ENCODE peak calls at places on chromosomes 3 and 15, in six cellular contexts. One of them, this sample, is unnamed.

GRCh38 chr15:84755736-84756527 is 7.5 kb downstream of the ZNF592 start:
- DNase-seq in NCI-H1092: no peak
- DNase-seq in CD8-positive, alpha-beta memory T cell: no peak
- DNase-seq in AG08396: no peak
- DNase-seq in PC-3: no peak
- DNase-seq in right lobe of liver: peak
- DNase-seq in this sample: no peak

GRCh38 chr15:52575072-52575471 is 6.2 kb upstream of the ARPP19 start:
- DNase-seq in AG08396: no peak
- DNase-seq in PC-3: no peak
- DNase-seq in right lobe of liver: no peak
- DNase-seq in CD8-positive, alpha-beta memory T cell: no peak
- DNase-seq in NCI-H1092: no peak
- DNase-seq in this sample: no peak

GRCh38 chr3:184338538-184338945 is 1.1 kb downstream of the FAM131A start:
- DNase-seq in right lobe of liver: peak
- DNase-seq in NCI-H1092: peak
- DNase-seq in CD8-positive, alpha-beta memory T cell: no peak
- DNase-seq in PC-3: no peak
- DNase-seq in AG08396: peak
- DNase-seq in this sample: no peak

GRCh38 chr3:29185706-29186105 is 95.2 kb upstream of the RBMS3 start:
- DNase-seq in right lobe of liver: no peak
- DNase-seq in AG08396: no peak
- DNase-seq in NCI-H1092: no peak
- DNase-seq in PC-3: peak
- DNase-seq in CD8-positive, alpha-beta memory T cell: no peak
- DNase-seq in this sample: no peak

GRCh38 chr3:183192650-183193300 is 30.2 kb upstream of the LAMP3 start:
- DNase-seq in NCI-H1092: no peak
- DNase-seq in right lobe of liver: no peak
- DNase-seq in CD8-positive, alpha-beta memory T cell: no peak
- DNase-seq in PC-3: peak
- DNase-seq in AG08396: no peak
- DNase-seq in this sample: no peak

GRCh38 chr15:99348412-99348811 is 97.1 kb downstream of the LRRC28 start:
- DNase-seq in AG08396: no peak
- DNase-seq in CD8-positive, alpha-beta memory T cell: no peak
- DNase-seq in NCI-H1092: no peak
- DNase-seq in right lobe of liver: no peak
- DNase-seq in PC-3: no peak
- DNase-seq in this sample: no peak

GRCh38 chr15:29516929-29517328 is 247.3 kb upstream of the NSMCE3 start:
- DNase-seq in AG08396: no peak
- DNase-seq in PC-3: no peak
- DNase-seq in right lobe of liver: no peak
- DNase-seq in NCI-H1092: no peak
- DNase-seq in CD8-positive, alpha-beta memory T cell: no peak
- DNase-seq in this sample: no peak

GRCh38 chr15:20349774-20350498 is 191.7 kb downstream of the GOLGA6L6 start:
- DNase-seq in right lobe of liver: no peak
- DNase-seq in NCI-H1092: no peak
- DNase-seq in PC-3: no peak
- DNase-seq in AG08396: no peak
- DNase-seq in CD8-positive, alpha-beta memory T cell: no peak
- DNase-seq in this sample: no peak

GRCh38 chr3:130480736-130481135 is 36.2 kb upstream of the COL6A6 start:
- DNase-seq in PC-3: peak
- DNase-seq in AG08396: peak
- DNase-seq in right lobe of liver: no peak
- DNase-seq in CD8-positive, alpha-beta memory T cell: no peak
- DNase-seq in NCI-H1092: no peak
- DNase-seq in this sample: peak

GRCh38 chr3:95168526-95168925 is 1105.7 kb downstream of the NSUN3 start:
- DNase-seq in NCI-H1092: no peak
- DNase-seq in AG08396: no peak
- DNase-seq in right lobe of liver: no peak
- DNase-seq in CD8-positive, alpha-beta memory T cell: no peak
- DNase-seq in PC-3: no peak
- DNase-seq in this sample: no peak

GRCh38 chr3:55631766-55632331 is 144.7 kb upstream of the WNT5A start:
- DNase-seq in NCI-H1092: no peak
- DNase-seq in PC-3: no peak
- DNase-seq in CD8-positive, alpha-beta memory T cell: no peak
- DNase-seq in AG08396: no peak
- DNase-seq in right lobe of liver: no peak
- DNase-seq in this sample: no peak

GRCh38 chr3:143751643-143752178 is 96.6 kb downstream of the SLC9A9 start:
- DNase-seq in right lobe of liver: no peak
- DNase-seq in AG08396: no peak
- DNase-seq in PC-3: no peak
- DNase-seq in CD8-positive, alpha-beta memory T cell: peak
- DNase-seq in NCI-H1092: no peak
- DNase-seq in this sample: peak

GRCh38 chr15:68408971-68409370 is 23.0 kb downstream of the ITGA11 start:
- DNase-seq in CD8-positive, alpha-beta memory T cell: no peak
- DNase-seq in NCI-H1092: no peak
- DNase-seq in AG08396: no peak
- DNase-seq in right lobe of liver: no peak
- DNase-seq in PC-3: no peak
- DNase-seq in this sample: no peak

GRCh38 chr15:44479343-44479742 is 51.9 kb downstream of the CTDSPL2 start:
- DNase-seq in NCI-H1092: no peak
- DNase-seq in CD8-positive, alpha-beta memory T cell: no peak
- DNase-seq in right lobe of liver: no peak
- DNase-seq in PC-3: no peak
- DNase-seq in AG08396: no peak
- DNase-seq in this sample: no peak

GRCh38 chr15:90876512-90877170 is 7.7 kb upstream of the FES start:
- DNase-seq in NCI-H1092: no peak
- DNase-seq in CD8-positive, alpha-beta memory T cell: no peak
- DNase-seq in PC-3: no peak
- DNase-seq in AG08396: no peak
- DNase-seq in right lobe of liver: no peak
- DNase-seq in this sample: no peak

GRCh38 chr3:52218454-52218853 is 7.0 kb downstream of the TLR9 start:
- DNase-seq in PC-3: no peak
- DNase-seq in NCI-H1092: no peak
- DNase-seq in CD8-positive, alpha-beta memory T cell: no peak
- DNase-seq in AG08396: no peak
- DNase-seq in right lobe of liver: no peak
- DNase-seq in this sample: no peak

GRCh38 chr3:135325096-135325495 is 530.0 kb downstream of the EPHB1 start:
- DNase-seq in PC-3: no peak
- DNase-seq in NCI-H1092: no peak
- DNase-seq in right lobe of liver: no peak
- DNase-seq in AG08396: no peak
- DNase-seq in CD8-positive, alpha-beta memory T cell: no peak
- DNase-seq in this sample: no peak

GRCh38 chr3:112531358-112531781 is 30.4 kb downstream of the ATG3 start:
- DNase-seq in PC-3: peak
- DNase-seq in right lobe of liver: no peak
- DNase-seq in CD8-positive, alpha-beta memory T cell: no peak
- DNase-seq in AG08396: peak
- DNase-seq in NCI-H1092: no peak
- DNase-seq in this sample: peak

GRCh38 chr3:146536681-146537080 is 7.7 kb downstream of the PLSCR1 start:
- DNase-seq in AG08396: no peak
- DNase-seq in PC-3: no peak
- DNase-seq in right lobe of liver: no peak
- DNase-seq in CD8-positive, alpha-beta memory T cell: no peak
- DNase-seq in NCI-H1092: no peak
- DNase-seq in this sample: no peak

GRCh38 chr15:57320543-57321220 is 55.6 kb upstream of the CGNL1 start:
- DNase-seq in AG08396: peak
- DNase-seq in NCI-H1092: no peak
- DNase-seq in CD8-positive, alpha-beta memory T cell: no peak
- DNase-seq in PC-3: no peak
- DNase-seq in right lobe of liver: no peak
- DNase-seq in this sample: no peak

GRCh38 chr15:39451121-39451698 is 129.7 kb upstream of the THBS1 start:
- DNase-seq in PC-3: no peak
- DNase-seq in CD8-positive, alpha-beta memory T cell: no peak
- DNase-seq in NCI-H1092: no peak
- DNase-seq in AG08396: no peak
- DNase-seq in right lobe of liver: no peak
- DNase-seq in this sample: no peak

GRCh38 chr15:52680041-52680391 is 828 bp upstream of the ATOSA start:
- DNase-seq in right lobe of liver: no peak
- DNase-seq in CD8-positive, alpha-beta memory T cell: no peak
- DNase-seq in NCI-H1092: no peak
- DNase-seq in PC-3: no peak
- DNase-seq in AG08396: peak
- DNase-seq in this sample: peak

GRCh38 chr3:153927107-153927506 is 194.1 kb upstream of the ARHGEF26 start:
- DNase-seq in NCI-H1092: no peak
- DNase-seq in CD8-positive, alpha-beta memory T cell: no peak
- DNase-seq in right lobe of liver: no peak
- DNase-seq in AG08396: peak
- DNase-seq in PC-3: peak
- DNase-seq in this sample: peak

GRCh38 chr3:46883252-46884185 is 6.0 kb downstream of the PTH1R start:
- DNase-seq in right lobe of liver: no peak
- DNase-seq in AG08396: peak
- DNase-seq in PC-3: no peak
- DNase-seq in NCI-H1092: no peak
- DNase-seq in CD8-positive, alpha-beta memory T cell: no peak
- DNase-seq in this sample: no peak

GRCh38 chr15:94611656-94612055 is 380.3 kb downstream of the MCTP2 start:
- DNase-seq in NCI-H1092: no peak
- DNase-seq in right lobe of liver: no peak
- DNase-seq in PC-3: no peak
- DNase-seq in AG08396: no peak
- DNase-seq in CD8-positive, alpha-beta memory T cell: no peak
- DNase-seq in this sample: no peak

GRCh38 chr15:101852356-101852755 is 40.4 kb downstream of the OR4F15 start:
- DNase-seq in CD8-positive, alpha-beta memory T cell: no peak
- DNase-seq in right lobe of liver: no peak
- DNase-seq in AG08396: no peak
- DNase-seq in NCI-H1092: no peak
- DNase-seq in PC-3: no peak
- DNase-seq in this sample: no peak

GRCh38 chr15:97425596-97425995 is 534.9 kb upstream of the ARRDC4 start:
- DNase-seq in PC-3: no peak
- DNase-seq in NCI-H1092: no peak
- DNase-seq in AG08396: no peak
- DNase-seq in CD8-positive, alpha-beta memory T cell: no peak
- DNase-seq in right lobe of liver: no peak
- DNase-seq in this sample: no peak

GRCh38 chr3:158097571-158098553 is 8.4 kb downstream of the SHOX2 start:
- DNase-seq in PC-3: peak
- DNase-seq in NCI-H1092: peak
- DNase-seq in CD8-positive, alpha-beta memory T cell: peak
- DNase-seq in AG08396: peak
- DNase-seq in right lobe of liver: peak
- DNase-seq in this sample: peak

GRCh38 chr3:52523386-52524257 is 10.0 kb downstream of the NT5DC2 start:
- DNase-seq in CD8-positive, alpha-beta memory T cell: no peak
- DNase-seq in AG08396: no peak
- DNase-seq in NCI-H1092: no peak
- DNase-seq in right lobe of liver: peak
- DNase-seq in PC-3: no peak
- DNase-seq in this sample: no peak

GRCh38 chr15:60840703-60841411 is 361.9 kb upstream of the ICE2 start:
- DNase-seq in PC-3: no peak
- DNase-seq in CD8-positive, alpha-beta memory T cell: peak
- DNase-seq in AG08396: no peak
- DNase-seq in right lobe of liver: no peak
- DNase-seq in NCI-H1092: no peak
- DNase-seq in this sample: no peak

GRCh38 chr3:187903697-187904096 is 158.4 kb upstream of the BCL6 start:
- DNase-seq in NCI-H1092: no peak
- DNase-seq in right lobe of liver: no peak
- DNase-seq in PC-3: no peak
- DNase-seq in CD8-positive, alpha-beta memory T cell: no peak
- DNase-seq in AG08396: no peak
- DNase-seq in this sample: no peak

GRCh38 chr15:95106781-95107180 is 875.4 kb downstream of the MCTP2 start:
- DNase-seq in CD8-positive, alpha-beta memory T cell: no peak
- DNase-seq in AG08396: no peak
- DNase-seq in PC-3: no peak
- DNase-seq in NCI-H1092: no peak
- DNase-seq in right lobe of liver: no peak
- DNase-seq in this sample: no peak